ENCODE peak calls at places on chromosomes 16 and 17, in ten cellular contexts. G is tibial nerve, M is left ventricle myocardium inferior, V is esophagus squamous epithelium, R is heart right ventricle, X is lower lobe of right lung, Z is fibroblast of lung, B is upper lobe of right lung, C is Peyer's patch, K is HCT116. F is an unnamed sample. For H3K27me3 and H3K4me1, the result is how much of the 10 kb centered on the place peaks cover.

GRCh38 chr16:84044108-84044488 is 1.5 kb upstream of the SLC38A8 start:
- DNase-seq in V (no peak), K (peak), G (no peak), B (no peak), R (no peak), C (no peak), M (no peak), Z (peak), X (peak), F (no peak)

GRCh38 chr16:3015865-3016521 is 2.0 kb downstream of the CLDN6 start:
- DNase-seq in G (no peak), V (no peak), R (no peak), B (no peak), M (no peak), Z (no peak), K (no peak), C (no peak), X (no peak), F (no peak)

GRCh38 chr17:74754832-74755231 is 6.4 kb downstream of the NHERF1 start:
- DNase-seq in C (no peak), R (no peak), M (no peak), X (no peak), V (no peak), G (no peak), K (no peak), B (no peak), Z (no peak), F (no peak)

GRCh38 chr17:56891751-56892150 is 22.1 kb downstream of the TRIM25 start:
- DNase-seq in X (peak), M (peak), K (no peak), G (no peak), R (peak), Z (no peak), C (peak), B (peak), V (no peak), F (no peak)

GRCh38 chr17:40437095-40437732 is 6.0 kb upstream of the IGFBP4 start:
- DNase-seq in K (no peak), Z (no peak), X (no peak), B (no peak), V (no peak), M (no peak), C (no peak), G (no peak), R (no peak), F (no peak)

GRCh38 chr17:28335201-28335958 is at the start of the genes IFT20 and TNFAIP1:
- DNase-seq in Z (peak), G (peak), M (peak), X (peak), R (peak), K (peak), V (peak), C (peak), B (peak), F (peak)

GRCh38 chr17:17782425-17783120 is 54.2 kb downstream of the SREBF1 start:
- DNase-seq in R (peak), Z (peak), X (no peak), B (no peak), M (no peak), K (no peak), V (no peak), C (no peak), G (no peak), F (no peak)

GRCh38 chr16:54281535-54282201 is 4.9 kb downstream of the IRX3 start:
- DNase-seq in K (no peak), G (no peak), B (peak), C (no peak), X (no peak), M (no peak), R (no peak), Z (no peak), V (no peak), F (no peak)

GRCh38 chr17:35714988-35715387 is 16.5 kb upstream of the RASL10B start:
- DNase-seq in R (no peak), C (no peak), X (no peak), K (no peak), B (no peak), V (no peak), G (no peak), Z (no peak), M (no peak), F (no peak)

GRCh38 chr17:3524024-3524423 is 33.6 kb downstream of the TRPV3 start:
- DNase-seq in G (no peak), K (no peak), M (no peak), Z (no peak), X (no peak), R (no peak), C (no peak), V (no peak), B (peak), F (no peak)

GRCh38 chr16:48590476-48590875 is 19.5 kb downstream of the N4BP1 start:
- DNase-seq in M (no peak), X (no peak), Z (no peak), V (no peak), G (no peak), R (no peak), B (no peak), K (no peak), C (no peak), F (no peak)

GRCh38 chr17:61177351-61177750 is 222.3 kb upstream of the TBX2 start:
- DNase-seq in X (no peak), G (no peak), M (no peak), C (no peak), R (no peak), Z (no peak), V (no peak), K (no peak), B (no peak), F (no peak)

GRCh38 chr17:76688165-76688622 is 22.6 kb downstream of the MXRA7 start:
- DNase-seq in X (no peak), K (no peak), M (no peak), V (no peak), Z (peak), C (no peak), B (no peak), G (no peak), R (peak), F (no peak)

GRCh38 chr16:50281391-50282009 is 15.1 kb downstream of the ADCY7 start:
- DNase-seq in C (no peak), V (no peak), B (no peak), X (peak), R (peak), K (no peak), M (no peak), Z (no peak), G (no peak), F (no peak)

GRCh38 chr16:69017036-69017783 is 88.2 kb upstream of the HAS3 start:
- DNase-seq in V (no peak), C (no peak), X (no peak), G (no peak), K (peak), Z (peak), B (no peak), R (no peak), M (no peak), F (no peak)

GRCh38 chr17:61159415-61159814 is 240.2 kb upstream of the TBX2 start:
- DNase-seq in V (no peak), X (no peak), K (no peak), M (no peak), R (no peak), Z (peak), G (no peak), B (no peak), C (no peak), F (no peak)

GRCh38 chr16:54750249-54750648 is 180.4 kb upstream of the IRX5 start:
- DNase-seq in V (no peak), B (no peak), Z (peak), X (no peak), G (no peak), R (no peak), C (no peak), K (no peak), M (no peak), F (no peak)

GRCh38 chr16:79571065-79571697 is 29.4 kb downstream of the MAF start:
- DNase-seq in Z (no peak), C (no peak), G (no peak), B (no peak), R (no peak), M (peak), K (no peak), V (no peak), X (no peak), F (no peak)

GRCh38 chr16:1394367-1394951 is 20.0 kb downstream of the UNKL start:
- DNase-seq in M (no peak), G (no peak), C (no peak), X (no peak), V (no peak), R (no peak), K (no peak), Z (no peak), B (no peak), F (no peak)

GRCh38 chr17:17433260-17433659 is 43.5 kb upstream of the MED9 start:
- DNase-seq in B (peak), C (no peak), Z (peak), V (no peak), X (peak), M (no peak), R (no peak), K (no peak), G (no peak), F (no peak)

GRCh38 chr17:80168371-80168770 is 1.5 kb upstream of the CARD14 start:
- DNase-seq in V (no peak), G (no peak), R (no peak), Z (peak), K (no peak), B (no peak), X (no peak), C (no peak), M (no peak), F (no peak)

GRCh38 chr17:33927732-33928133 is 327.4 kb upstream of the CCL2 start:
- DNase-seq in V (no peak), X (no peak), M (no peak), C (no peak), K (no peak), Z (peak), R (no peak), B (no peak), G (no peak), F (no peak)

GRCh38 chr17:5785867-5786509 is 201.7 kb upstream of the NLRP1 start:
- DNase-seq in G (no peak), R (no peak), B (no peak), X (no peak), C (no peak), K (no peak), Z (peak), V (no peak), M (no peak), F (no peak)

GRCh38 chr17:44557653-44558285 is 485 bp downstream of the FZD2 start:
- DNase-seq in V (no peak), G (no peak), K (no peak), Z (peak), M (peak), R (peak), B (peak), C (peak), X (peak), F (peak)

GRCh38 chr17:45663772-45664171 is 120.3 kb upstream of the CRHR1 start:
- DNase-seq in X (peak), M (no peak), G (no peak), B (no peak), Z (no peak), R (no peak), C (no peak), K (no peak), V (no peak), F (no peak)

GRCh38 chr17:45656527-45657181 is 127.5 kb upstream of the CRHR1 start:
- DNase-seq in R (no peak), K (no peak), B (no peak), M (no peak), V (no peak), C (no peak), G (no peak), Z (no peak), X (peak), F (no peak)

GRCh38 chr17:45662432-45662831 is 121.7 kb upstream of the CRHR1 start:
- DNase-seq in K (no peak), B (no peak), X (no peak), V (no peak), R (no peak), Z (no peak), C (no peak), M (no peak), G (no peak), F (no peak)

GRCh38 chr17:45666046-45666600 is 118.0 kb upstream of the CRHR1 start:
- DNase-seq in V (no peak), X (no peak), R (no peak), M (no peak), G (no peak), B (no peak), K (no peak), Z (no peak), C (no peak), F (no peak)

GRCh38 chr17:45660474-45660873 is 123.6 kb upstream of the CRHR1 start:
- DNase-seq in X (no peak), R (no peak), C (no peak), V (no peak), K (no peak), Z (no peak), G (no peak), M (no peak), B (no peak), F (no peak)
- H3K27me3 ChIP-seq in X (under half), R (under half), C (under half), V (under half), K (under half), Z (under half), G (under half), M (half or more), B (under half), F (under half)

GRCh38 chr16:67278773-67279295 is 498 bp upstream of the PLEKHG4 start:
- DNase-seq in K (no peak), R (no peak), M (no peak), C (peak), Z (no peak), X (peak), G (no peak), V (no peak), B (no peak), F (no peak)
- TF ChIP-seq CTCF in K (peak), R (no peak), M (no peak), C (peak), Z (peak), X (no peak), G (no peak), V (peak), B (peak), F (peak)

GRCh38 chr16:85968041-85968920 is 69.3 kb downstream of the IRF8 start:
- DNase-seq in G (no peak), M (no peak), X (peak), Z (no peak), R (no peak), K (no peak), V (no peak), C (no peak), B (no peak), F (no peak)

GRCh38 chr16:85963746-85964370 is 64.9 kb downstream of the IRF8 start:
- DNase-seq in G (no peak), V (no peak), R (peak), Z (peak), X (peak), M (peak), C (no peak), K (no peak), B (peak), F (no peak)

GRCh38 chr16:85969159-85969558 is 70.2 kb downstream of the IRF8 start:
- DNase-seq in R (no peak), C (no peak), X (no peak), B (no peak), G (no peak), Z (peak), V (no peak), K (no peak), M (no peak), F (no peak)

GRCh38 chr16:85961988-85962915 is 63.3 kb downstream of the IRF8 start:
- DNase-seq in G (no peak), K (no peak), B (no peak), Z (no peak), X (no peak), R (no peak), M (no peak), C (no peak), V (no peak), F (no peak)

GRCh38 chr16:85965125-85965524 is 66.2 kb downstream of the IRF8 start:
- DNase-seq in X (no peak), C (no peak), Z (no peak), V (no peak), B (no peak), M (no peak), K (no peak), R (no peak), G (no peak), F (no peak)
- H3K4me1 ChIP-seq in X (under half), C (under half), Z (under half), V (under half), B (under half), M (under half), K (under half), R (under half), G (under half), F (under half)

GRCh38 chr17:77770331-77771105 is 188.0 kb upstream of the TNRC6C start:
- DNase-seq in B (no peak), M (no peak), V (no peak), Z (peak), X (no peak), G (no peak), K (no peak), C (no peak), R (no peak), F (no peak)
- H3K27me3 ChIP-seq in B (under half), M (under half), V (under half), Z (under half), X (under half), G (under half), K (under half), C (under half), R (under half), F (under half)